ENCODE peak calls at places on chromosomes 5 and 9, in nine cellular contexts. L is cardiac muscle cell, V is right atrium auricular region, B is psoas muscle, Q is SJSA1, F is A549, T is tibial nerve, H is WERI-Rb-1, P is mesenchymal stem cell. M is an unnamed sample.

GRCh38 chr9:92501671-92502393 is 19.5 kb upstream of the ASPN start:
- DNase-seq in Q (no peak), P (peak; percentile 27), F (peak; percentile 65), L (peak; percentile 44), V (peak; percentile 75), B (peak; percentile 69), H (peak; percentile 62), T (no peak), M (no peak)

GRCh38 chr5:158058208-158058607 is 199.3 kb upstream of the CLINT1 start:
- DNase-seq in Q (no peak), T (no peak), F (no peak), H (no peak), P (no peak), V (no peak), L (no peak), B (no peak), M (no peak)

GRCh38 chr5:11785771-11786342 is 118.4 kb downstream of the CTNND2 start:
- DNase-seq in B (no peak), H (no peak), Q (no peak), F (no peak), P (no peak), T (no peak), V (no peak), L (no peak), M (peak; percentile 11)

GRCh38 chr5:100904259-100904822 is 1.3 kb upstream of the ST8SIA4 start:
- DNase-seq in B (no peak), F (peak; percentile 18), H (no peak), P (no peak), T (no peak), V (no peak), Q (no peak), L (peak; percentile 2), M (no peak)

GRCh38 chr5:7392401-7393024 is 3.4 kb upstream of the ADCY2 start:
- DNase-seq in F (peak; percentile 46), P (no peak), L (peak; percentile 65), T (peak; percentile 52), Q (no peak), V (no peak), B (no peak), H (no peak), M (no peak)

GRCh38 chr9:127873886-127874285 is 3.6 kb downstream of the AK1 start:
- DNase-seq in Q (no peak), F (no peak), V (peak; percentile 88), P (no peak), L (no peak), B (peak; percentile 94), T (peak; percentile 63), H (no peak), M (peak; percentile 77)

GRCh38 chr5:179606910-179607448 is 16.5 kb downstream of the HNRNPH1 start:
- DNase-seq in L (no peak), T (no peak), B (peak; percentile 57), H (no peak), V (no peak), P (no peak), Q (no peak), F (no peak), M (no peak)

GRCh38 chr5:174420651-174421407 is 303.6 kb upstream of the MSX2 start:
- DNase-seq in P (no peak), L (no peak), Q (no peak), H (no peak), V (no peak), T (no peak), F (no peak), B (no peak), M (no peak)

GRCh38 chr5:159765760-159766517 is 150.3 kb upstream of the ADRA1B start:
- DNase-seq in V (no peak), H (no peak), P (no peak), F (no peak), L (no peak), B (no peak), Q (peak; percentile 28), T (peak; percentile 3), M (no peak)

GRCh38 chr5:159772698-159773061 is 143.6 kb upstream of the ADRA1B start:
- DNase-seq in H (no peak), V (no peak), T (no peak), F (no peak), Q (no peak), P (no peak), B (no peak), L (no peak), M (no peak)

GRCh38 chr5:159764283-159764927 is 151.9 kb upstream of the ADRA1B start:
- DNase-seq in Q (peak; percentile 93), V (no peak), P (peak; percentile 79), B (no peak), L (no peak), H (no peak), F (no peak), T (peak; percentile 4), M (peak; percentile 37)

GRCh38 chr5:159765034-159765433 is 151.2 kb upstream of the ADRA1B start:
- DNase-seq in B (no peak), L (no peak), V (no peak), F (no peak), T (peak; percentile 2), Q (peak; percentile 40), P (no peak), H (no peak), M (no peak)

DNA sequence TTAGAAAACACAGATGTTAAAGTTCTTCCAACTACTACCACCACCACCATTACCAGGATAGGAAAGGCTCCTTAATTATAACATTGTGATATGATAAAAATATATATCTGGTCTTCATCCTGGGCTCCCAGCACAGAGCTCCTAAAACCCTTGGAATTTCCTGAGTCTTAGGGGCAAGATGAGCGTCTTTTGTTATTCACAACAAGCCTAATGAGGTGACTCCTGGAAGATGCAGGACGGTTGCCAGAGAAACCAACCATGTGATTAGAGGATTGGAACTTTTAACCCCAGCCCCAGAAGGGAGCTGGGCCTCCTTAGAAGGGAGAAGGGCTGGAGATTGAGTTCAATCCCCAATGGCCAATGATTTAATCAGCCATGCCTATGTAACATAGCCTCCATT is 148.0 kb upstream of the ADRA1B start:
- DNase-seq in P (no peak), T (no peak), F (no peak), L (no peak), Q (no peak), H (no peak), B (no peak), V (no peak), M (no peak)
- H3K27ac ChIP-seq in P (no peak overlapping the region), T (no peak overlapping the region), F (no peak overlapping the region), L (no peak overlapping the region), Q (no peak overlapping the region), H (no peak overlapping the region), B (no peak overlapping the region), V (no peak overlapping the region), M (no peak overlapping the region)

DNA sequence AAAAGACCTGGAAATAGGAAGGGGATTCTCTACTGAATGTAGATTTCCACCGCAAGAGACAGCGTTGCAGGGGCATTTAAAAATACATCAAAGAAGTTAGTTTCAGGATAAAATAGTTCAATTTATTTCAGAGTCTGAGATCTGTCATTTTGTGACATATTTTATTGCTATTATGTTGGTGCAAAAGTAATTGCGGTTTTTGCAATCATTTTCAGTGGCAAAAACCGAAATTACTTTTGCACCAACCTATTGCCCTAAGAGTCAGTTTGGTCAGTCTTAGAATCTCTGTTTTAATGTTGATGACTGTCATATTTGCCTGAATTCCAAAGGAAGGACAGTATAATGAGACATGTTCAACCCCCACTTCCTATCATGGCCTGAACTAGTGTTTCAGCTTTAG is 219.5 kb upstream of the CDH10 start:
- DNase-seq in F (no peak), Q (no peak), H (no peak), V (no peak), B (no peak), T (no peak), L (no peak), P (no peak), M (no peak)
- H3K9me3 ChIP-seq in F (no peaks in the 10 kb centered on the region), Q (no peaks in the 10 kb centered on the region), H (no peaks in the 10 kb centered on the region), V (no peaks in the 10 kb centered on the region), B (no peaks in the 10 kb centered on the region), T (no peaks in the 10 kb centered on the region), L (no peaks in the 10 kb centered on the region), P (no peaks in the 10 kb centered on the region), M (no peaks in the 10 kb centered on the region)

DNA sequence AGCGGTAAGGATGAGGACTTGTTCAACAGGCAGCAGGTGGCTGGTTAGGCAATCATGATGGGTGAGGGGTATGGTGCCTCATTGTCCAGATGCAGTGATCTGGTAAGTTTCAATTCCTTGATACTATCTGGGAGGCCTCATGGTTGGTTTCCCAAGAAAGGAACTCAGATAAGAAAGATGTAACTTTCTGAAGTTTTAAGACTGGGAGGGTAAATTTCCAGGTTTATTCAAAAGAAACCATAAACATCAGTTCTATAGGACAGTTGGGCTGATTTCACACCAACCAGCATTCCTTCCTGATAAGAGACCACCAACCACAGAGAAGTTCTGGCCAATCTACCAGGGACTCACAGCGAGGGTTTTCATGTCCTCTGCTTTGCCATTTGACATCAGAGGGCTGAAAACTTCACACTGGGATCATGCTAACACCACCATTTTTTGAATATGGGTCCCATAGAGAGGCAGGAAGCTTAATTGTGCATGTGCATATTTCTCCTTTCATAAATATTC is 773 bp upstream of the AGGF1 start:
- DNase-seq in P (no peak), L (no peak), B (no peak), T (no peak), Q (no peak), H (no peak), V (no peak), F (peak; percentile 8), M (no peak)
- H3K4me3 ChIP-seq in P (peak overlapping the region; percentile 92), L (no peak overlapping the region), B (peak overlapping the region; percentile 70), T (peak overlapping the region; percentile 87), Q (no peak overlapping the region), H (no peak overlapping the region), V (no peak overlapping the region), F (peak overlapping the region; percentile 82), M (peak overlapping the region; percentile 80)

GRCh38 chr9:96050876-96051185 is 175.3 kb downstream of the ERCC6L2 start:
- DNase-seq in L (no peak), H (no peak), T (no peak), V (no peak), P (no peak), Q (no peak), F (no peak), B (no peak), M (no peak)

GRCh38 chr9:96047741-96048115 is 172.2 kb downstream of the ERCC6L2 start:
- DNase-seq in L (peak; percentile 20), B (no peak), Q (no peak), V (no peak), T (no peak), F (no peak), P (no peak), H (no peak), M (no peak)

GRCh38 chr9:96050048-96050875 is 174.8 kb downstream of the ERCC6L2 start:
- DNase-seq in B (no peak), H (no peak), F (no peak), V (no peak), L (no peak), P (no peak), Q (no peak), T (no peak), M (no peak)

GRCh38 chr9:96048116-96048953 is 172.8 kb downstream of the ERCC6L2 start:
- DNase-seq in F (no peak), V (no peak), P (peak; percentile 28), H (peak; percentile 57), Q (peak; percentile 93), B (no peak), L (peak; percentile 44), T (peak; percentile 32), M (no peak)

DNA sequence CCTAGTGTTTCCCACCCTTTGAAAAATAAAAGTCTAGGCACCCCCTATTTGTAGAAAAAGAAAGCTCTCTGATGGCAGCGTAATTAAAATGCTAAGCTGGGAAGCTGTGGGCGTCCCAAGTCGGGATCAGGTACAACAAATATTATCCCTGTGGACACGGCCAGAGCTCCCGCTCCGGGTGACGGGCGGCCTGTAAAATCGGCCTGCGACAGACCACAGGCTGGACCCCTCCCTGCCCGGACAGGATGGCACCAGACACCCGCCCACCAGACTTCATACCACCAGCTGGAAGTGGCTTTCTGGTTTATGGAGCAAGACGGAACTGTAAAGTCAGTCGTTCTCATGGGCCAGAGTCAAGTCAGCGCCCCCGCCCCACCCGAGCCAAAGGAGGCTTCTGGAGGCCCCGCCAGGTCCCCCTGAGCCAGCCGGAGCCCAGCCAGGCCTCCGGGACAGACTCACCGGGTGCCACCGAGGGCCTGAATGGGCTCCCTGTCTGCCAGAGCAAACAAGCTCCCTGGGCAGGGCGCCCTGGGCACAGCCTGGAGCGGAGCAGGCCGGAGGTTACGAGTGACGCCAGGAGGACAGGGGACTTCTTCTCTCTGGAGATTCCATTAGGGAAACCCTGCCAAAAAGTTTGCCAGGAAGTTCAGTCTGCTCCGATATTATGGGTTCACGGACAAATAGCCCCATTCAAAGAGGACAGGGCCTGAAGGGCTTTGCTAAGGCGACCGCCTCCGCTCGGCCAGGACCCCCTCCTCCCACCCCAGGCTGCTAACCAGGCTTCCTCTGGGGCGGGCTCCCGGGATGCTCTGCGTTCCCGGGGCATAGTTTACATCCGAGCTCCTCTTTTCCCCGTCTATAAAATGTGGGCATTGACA is 173.7 kb downstream of the ERCC6L2 start:
- DNase-seq in V (no peak), T (no peak), P (no peak), Q (peak; percentile 55), F (no peak), L (no peak), H (no peak), B (peak; percentile 64), M (peak; percentile 31)
- H3K27ac ChIP-seq in V (peak overlapping the region; percentile 46), T (peak overlapping the region; percentile 78), P (no peak overlapping the region), Q (peak overlapping the region; percentile 87), F (no peak overlapping the region), L (peak overlapping the region; percentile 52), H (no peak overlapping the region), B (peak overlapping the region; percentile 46), M (peak overlapping the region; percentile 51)

M was measured in heart right ventricle.